ENCODE peak calls at places on chromosome 10, in five cellular contexts. One of them, this sample, is unnamed.

GRCh38 chr10:102274062-102274461 is 28.7 kb downstream of the GBF1 start:
- DNase-seq in IMR-90: no peak
- DNase-seq in stomach: no peak
- DNase-seq in spleen: no peak
- DNase-seq in adrenal gland: no peak
- DNase-seq in this sample: no peak

GRCh38 chr10:119090026-119090808 is 9.6 kb upstream of the EIF3A start:
- DNase-seq in spleen: no peak
- DNase-seq in adrenal gland: no peak
- DNase-seq in IMR-90: no peak
- DNase-seq in stomach: peak
- DNase-seq in this sample: no peak

GRCh38 chr10:77637474-77637985 is at the start of gene KCNMA1:
- DNase-seq in spleen: peak
- DNase-seq in stomach: no peak
- DNase-seq in IMR-90: no peak
- DNase-seq in adrenal gland: peak
- DNase-seq in this sample: peak

GRCh38 chr10:4498763-4499251 is 327.2 kb upstream of the AKR1E2 start:
- DNase-seq in stomach: no peak
- DNase-seq in adrenal gland: no peak
- DNase-seq in spleen: no peak
- DNase-seq in IMR-90: peak
- DNase-seq in this sample: no peak

GRCh38 chr10:25178411-25178810 is 3.6 kb downstream of the GPR158 start:
- DNase-seq in stomach: no peak
- DNase-seq in spleen: no peak
- DNase-seq in adrenal gland: no peak
- DNase-seq in IMR-90: no peak
- DNase-seq in this sample: no peak

GRCh38 chr10:111077715-111078504 is 1.1 kb downstream of the ADRA2A start:
- DNase-seq in IMR-90: no peak
- DNase-seq in spleen: no peak
- DNase-seq in adrenal gland: no peak
- DNase-seq in stomach: no peak
- DNase-seq in this sample: no peak

GRCh38 chr10:124043310-124044142 is 49.9 kb downstream of the CHST15 start:
- DNase-seq in adrenal gland: no peak
- DNase-seq in IMR-90: no peak
- DNase-seq in stomach: no peak
- DNase-seq in spleen: peak
- DNase-seq in this sample: no peak

GRCh38 chr10:102615361-102615760 is 28.9 kb upstream of the TRIM8 start:
- DNase-seq in IMR-90: no peak
- DNase-seq in adrenal gland: no peak
- DNase-seq in stomach: no peak
- DNase-seq in spleen: no peak
- DNase-seq in this sample: no peak

GRCh38 chr10:52568309-52568708 is 204.3 kb downstream of the MBL2 start:
- DNase-seq in IMR-90: peak
- DNase-seq in stomach: no peak
- DNase-seq in spleen: no peak
- DNase-seq in adrenal gland: no peak
- DNase-seq in this sample: no peak

GRCh38 chr10:130048081-130048480 is 62.5 kb downstream of the C10orf143 start:
- DNase-seq in IMR-90: no peak
- DNase-seq in spleen: no peak
- DNase-seq in stomach: no peak
- DNase-seq in adrenal gland: no peak
- DNase-seq in this sample: no peak

GRCh38 chr10:18409599-18410397 is 241.6 kb downstream of the NSUN6 start:
- DNase-seq in stomach: no peak
- DNase-seq in IMR-90: no peak
- DNase-seq in adrenal gland: no peak
- DNase-seq in spleen: no peak
- DNase-seq in this sample: no peak

GRCh38 chr10:84845628-84846261 is 517.4 kb downstream of the CCSER2 start:
- DNase-seq in IMR-90: no peak
- DNase-seq in spleen: no peak
- DNase-seq in adrenal gland: no peak
- DNase-seq in stomach: no peak
- DNase-seq in this sample: no peak

GRCh38 chr10:98270026-98270740 is 2.2 kb upstream of the LOXL4 start:
- DNase-seq in IMR-90: peak
- DNase-seq in adrenal gland: no peak
- DNase-seq in stomach: no peak
- DNase-seq in spleen: no peak
- DNase-seq in this sample: no peak
- TF ChIP-seq POLR2A in IMR-90: no peak
- TF ChIP-seq POLR2A in adrenal gland: no peak
- TF ChIP-seq POLR2A in stomach: no peak
- TF ChIP-seq POLR2A in spleen: no peak
- TF ChIP-seq POLR2A in this sample: no peak

DNA sequence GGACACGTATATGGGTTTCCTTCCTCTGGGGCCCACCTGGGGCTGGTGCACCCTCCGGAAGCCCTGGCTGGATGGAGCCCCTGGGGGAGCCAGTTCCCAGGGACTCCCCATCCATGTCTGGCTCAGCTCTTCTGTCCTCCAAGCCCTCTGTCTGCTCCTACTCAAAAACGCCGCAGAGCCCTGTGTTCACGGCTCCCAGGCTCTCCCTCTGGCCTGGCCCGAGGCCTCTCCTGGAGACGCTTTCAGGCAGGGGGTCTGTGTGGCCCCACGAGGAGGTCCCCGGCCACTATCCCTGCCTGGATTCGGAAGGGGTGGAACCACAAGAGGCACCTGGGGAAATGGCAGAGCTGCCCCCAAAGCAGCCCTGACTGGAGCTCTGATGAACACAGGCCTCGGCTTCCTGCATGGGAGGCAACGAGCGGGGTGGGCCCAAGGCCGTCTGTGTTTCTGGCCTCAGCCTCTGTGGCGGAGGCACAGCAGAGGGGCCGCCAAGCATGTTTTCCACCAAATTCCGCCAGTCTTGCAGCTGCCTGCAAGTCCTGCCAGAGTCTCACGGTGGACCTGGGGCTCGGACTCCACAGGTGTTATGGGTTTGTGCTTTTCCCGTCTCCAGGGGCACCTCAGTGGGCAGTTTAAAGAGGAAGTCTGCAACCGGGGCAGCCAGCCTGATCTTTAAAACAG is 22.6 kb upstream of the INPP5A start:
- DNase-seq in spleen: peak
- DNase-seq in stomach: peak
- DNase-seq in IMR-90: no peak
- DNase-seq in adrenal gland: peak
- DNase-seq in this sample: no peak
- TF ChIP-seq POLR2A in spleen: no peak
- TF ChIP-seq POLR2A in stomach: no peak
- TF ChIP-seq POLR2A in IMR-90: no peak
- TF ChIP-seq POLR2A in adrenal gland: no peak
- TF ChIP-seq POLR2A in this sample: no peak

GRCh38 chr10:113983552-113983951 is 60.1 kb upstream of the ADRB1 start:
- DNase-seq in adrenal gland: no peak
- DNase-seq in stomach: no peak
- DNase-seq in IMR-90: no peak
- DNase-seq in spleen: no peak
- DNase-seq in this sample: no peak

GRCh38 chr10:113985342-113985844 is 58.3 kb upstream of the ADRB1 start:
- DNase-seq in stomach: no peak
- DNase-seq in adrenal gland: no peak
- DNase-seq in IMR-90: no peak
- DNase-seq in spleen: no peak
- DNase-seq in this sample: no peak

GRCh38 chr10:113982296-113982695 is 61.4 kb upstream of the ADRB1 start:
- DNase-seq in spleen: no peak
- DNase-seq in stomach: no peak
- DNase-seq in adrenal gland: no peak
- DNase-seq in IMR-90: no peak
- DNase-seq in this sample: no peak

GRCh38 chr10:113980408-113981087 is 63.1 kb upstream of the ADRB1 start:
- DNase-seq in stomach: no peak
- DNase-seq in adrenal gland: no peak
- DNase-seq in IMR-90: no peak
- DNase-seq in spleen: no peak
- DNase-seq in this sample: no peak

GRCh38 chr10:113982745-113983144 is 60.9 kb upstream of the ADRB1 start:
- DNase-seq in stomach: peak
- DNase-seq in IMR-90: no peak
- DNase-seq in spleen: no peak
- DNase-seq in adrenal gland: no peak
- DNase-seq in this sample: no peak
- TF ChIP-seq POLR2A in stomach: no peak
- TF ChIP-seq POLR2A in IMR-90: no peak
- TF ChIP-seq POLR2A in spleen: no peak
- TF ChIP-seq POLR2A in adrenal gland: no peak
- TF ChIP-seq POLR2A in this sample: no peak

DNA sequence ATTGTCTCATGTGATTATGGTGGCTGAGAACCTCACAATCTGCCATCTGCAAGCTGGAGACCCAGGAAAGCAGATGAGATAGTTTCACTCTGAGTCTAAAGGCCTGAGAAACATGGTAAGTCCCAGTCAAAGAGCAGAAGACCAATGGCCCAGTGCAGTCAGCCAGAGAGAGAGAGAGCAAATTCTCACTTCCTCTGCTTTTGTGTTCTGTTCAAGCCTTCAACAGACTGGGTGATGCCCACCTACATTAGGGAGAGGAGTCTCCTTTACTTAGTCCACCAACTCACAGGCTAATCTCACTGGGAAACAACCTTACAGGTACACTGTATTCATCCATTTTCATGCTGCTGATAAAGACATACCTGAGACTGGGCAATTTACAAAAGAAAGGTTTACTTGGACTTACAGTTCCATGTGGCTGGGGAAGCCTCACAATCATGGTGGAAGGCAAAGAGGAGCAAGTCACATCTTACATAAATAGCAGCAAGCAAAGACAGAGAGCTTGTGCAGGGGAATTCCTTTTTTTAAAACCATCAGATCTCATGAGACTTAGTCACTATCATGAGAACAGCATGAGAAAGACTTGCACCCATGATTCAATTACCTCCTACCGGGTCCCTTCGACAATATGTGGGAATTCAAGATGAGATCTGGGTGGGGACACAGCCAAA is 4.7 kb upstream of the FRMPD2 start:
- DNase-seq in adrenal gland: no peak
- DNase-seq in spleen: no peak
- DNase-seq in stomach: no peak
- DNase-seq in IMR-90: no peak
- DNase-seq in this sample: no peak
- TF ChIP-seq POLR2A in adrenal gland: no peak
- TF ChIP-seq POLR2A in spleen: no peak
- TF ChIP-seq POLR2A in stomach: no peak
- TF ChIP-seq POLR2A in IMR-90: no peak
- TF ChIP-seq POLR2A in this sample: no peak

GRCh38 chr10:93993782-93994668 is at the start of gene PLCE1:
- DNase-seq in stomach: peak
- DNase-seq in IMR-90: peak
- DNase-seq in adrenal gland: peak
- DNase-seq in spleen: peak
- DNase-seq in this sample: peak
- TF ChIP-seq POLR2A in stomach: no peak
- TF ChIP-seq POLR2A in IMR-90: no peak
- TF ChIP-seq POLR2A in adrenal gland: no peak
- TF ChIP-seq POLR2A in spleen: no peak
- TF ChIP-seq POLR2A in this sample: peak

GRCh38 chr10:107739951-107740350 is 575.4 kb upstream of the SORCS1 start:
- DNase-seq in stomach: no peak
- DNase-seq in IMR-90: no peak
- DNase-seq in adrenal gland: no peak
- DNase-seq in spleen: no peak
- DNase-seq in this sample: no peak

GRCh38 chr10:107747851-107748250 is 583.3 kb upstream of the SORCS1 start:
- DNase-seq in adrenal gland: no peak
- DNase-seq in stomach: no peak
- DNase-seq in IMR-90: no peak
- DNase-seq in spleen: no peak
- DNase-seq in this sample: no peak

GRCh38 chr10:107740962-107741690 is 576.6 kb upstream of the SORCS1 start:
- DNase-seq in spleen: no peak
- DNase-seq in adrenal gland: no peak
- DNase-seq in IMR-90: peak
- DNase-seq in stomach: no peak
- DNase-seq in this sample: no peak

DNA sequence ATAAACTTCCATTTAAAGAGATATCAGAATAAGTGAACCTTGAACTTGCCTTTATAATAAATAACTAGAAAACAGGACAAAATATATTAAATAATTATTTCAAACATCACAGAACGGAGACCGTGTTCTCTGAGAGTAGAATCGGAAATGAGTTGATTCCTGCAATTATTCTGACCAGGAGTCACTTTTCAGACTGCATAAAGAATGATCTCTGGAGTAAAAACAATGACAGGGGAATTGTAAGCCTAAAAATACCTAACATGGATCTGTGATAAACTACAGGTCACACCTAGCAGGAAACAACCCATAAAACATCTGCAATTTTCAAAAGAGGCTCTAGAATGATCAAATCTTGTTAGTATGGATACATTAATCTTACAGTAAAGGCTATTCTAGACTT is 577.5 kb upstream of the SORCS1 start:
- DNase-seq in spleen: no peak
- DNase-seq in IMR-90: no peak
- DNase-seq in stomach: no peak
- DNase-seq in adrenal gland: no peak
- DNase-seq in this sample: no peak
- TF ChIP-seq POLR2A in spleen: no peak
- TF ChIP-seq POLR2A in IMR-90: no peak
- TF ChIP-seq POLR2A in stomach: no peak
- TF ChIP-seq POLR2A in adrenal gland: no peak
- TF ChIP-seq POLR2A in this sample: no peak

DNA sequence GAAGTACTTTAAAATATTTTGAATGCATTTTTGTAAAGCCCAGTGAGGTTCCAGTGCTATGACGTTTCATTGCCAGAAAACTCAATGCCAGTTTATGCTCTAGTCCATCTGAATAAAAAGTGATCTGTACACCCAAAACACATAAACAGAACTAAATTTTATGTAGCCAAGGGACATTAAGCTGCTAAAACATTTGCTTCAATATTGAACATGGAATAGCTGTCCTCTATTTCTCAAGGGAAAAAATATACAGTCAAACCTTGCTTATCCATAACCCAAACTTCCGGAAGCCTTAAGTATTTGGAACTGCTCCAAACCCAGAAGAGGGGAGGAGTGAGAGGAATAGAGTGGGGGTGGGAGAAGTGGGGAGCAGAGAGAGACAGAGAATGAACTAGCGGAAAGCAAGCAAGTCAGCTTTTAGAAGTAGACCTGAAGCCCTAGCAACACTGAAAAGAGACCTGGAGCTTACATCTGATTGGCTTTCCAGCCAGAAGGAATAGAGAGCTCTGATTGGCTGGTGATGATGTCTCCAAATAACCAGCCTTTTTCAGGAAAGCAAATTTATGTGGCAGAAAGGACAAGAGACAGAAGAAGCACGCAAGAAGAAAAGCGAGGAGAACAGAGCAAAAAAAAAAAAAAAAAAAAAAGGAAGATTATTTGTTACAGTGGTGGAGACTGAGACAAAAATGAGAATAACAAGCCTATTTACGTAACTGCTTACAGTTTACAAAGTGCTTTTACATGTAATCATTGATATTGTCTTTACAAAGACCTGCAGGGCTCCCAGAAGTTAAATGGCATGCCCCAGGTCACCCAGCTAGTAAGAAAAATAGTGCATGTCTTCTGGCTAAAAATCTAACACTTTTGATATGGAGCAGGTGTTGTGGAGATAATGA is 196.0 kb downstream of the RNLS start:
- DNase-seq in stomach: no peak
- DNase-seq in spleen: no peak
- DNase-seq in IMR-90: peak
- DNase-seq in adrenal gland: peak
- DNase-seq in this sample: peak
- TF ChIP-seq POLR2A in stomach: no peak
- TF ChIP-seq POLR2A in spleen: no peak
- TF ChIP-seq POLR2A in IMR-90: no peak
- TF ChIP-seq POLR2A in adrenal gland: peak
- TF ChIP-seq POLR2A in this sample: no peak